ENCODE peak calls at places on chromosomes 4 and X, in six cellular contexts. H, M, O, L, N and S are unnamed samples.

GRCh38 chrX:18449271-18449670 is 23.9 kb downstream of the CDKL5 start:
- DNase-seq in O (no peak), M (no peak), H (peak), L (no peak), N (no peak), S (no peak)

GRCh38 chr4:157582141-157582540 is 361.6 kb downstream of the GRIA2 start:
- DNase-seq in N (no peak), O (no peak), L (no peak), H (no peak), M (no peak), S (no peak)

GRCh38 chrX:107324493-107325310 is 118.3 kb downstream of the DNAAF6 start:
- DNase-seq in L (no peak), O (no peak), N (peak), H (peak), M (peak), S (peak)

GRCh38 chrX:11629593-11630211 is 36.0 kb downstream of the ARHGAP6 start:
- DNase-seq in L (no peak), M (peak), N (no peak), O (no peak), H (peak), S (no peak)

GRCh38 chr4:140305053-140305452 is 68.4 kb upstream of the SCOC start:
- DNase-seq in L (no peak), O (no peak), H (no peak), N (no peak), M (peak), S (no peak)

GRCh38 chrX:104564921-104565703 is 887 bp upstream of the IL1RAPL2 start:
- DNase-seq in L (no peak), O (no peak), N (no peak), M (no peak), H (no peak), S (no peak)

GRCh38 chrX:143632625-143633387 is 3.1 kb downstream of the SLITRK4 start:
- DNase-seq in N (peak), L (no peak), H (peak), M (peak), O (no peak), S (no peak)

GRCh38 chrX:16075087-16075486 is 48.3 kb upstream of the GRPR start:
- DNase-seq in H (no peak), O (no peak), M (no peak), N (no peak), L (no peak), S (no peak)

GRCh38 chrX:45422216-45422925 is 221.7 kb upstream of the DIPK2B start:
- DNase-seq in O (no peak), L (no peak), M (peak), H (no peak), N (no peak), S (no peak)

GRCh38 chrX:77447339-77448149 is at the start of gene FGF16:
- DNase-seq in N (no peak), L (no peak), O (no peak), M (no peak), H (no peak), S (no peak)

GRCh38 chr4:147674496-147674895 is 9.5 kb downstream of the PRMT9 start:
- DNase-seq in M (no peak), L (no peak), N (no peak), H (no peak), O (no peak), S (no peak)

GRCh38 chr4:41913509-41913908 is 21.7 kb upstream of the TMEM33 start:
- DNase-seq in O (no peak), L (no peak), M (peak), H (peak), N (no peak), S (no peak)

GRCh38 chr4:186781032-186781917 is 57.6 kb upstream of the FAT1 start:
- DNase-seq in M (peak), O (no peak), H (peak), N (peak), L (no peak), S (no peak)

GRCh38 chr4:6273661-6273990 is 4.0 kb downstream of the WFS1 start:
- DNase-seq in N (no peak), O (no peak), M (no peak), H (no peak), L (no peak), S (no peak)

GRCh38 chr4:24876431-24876830 is 36.4 kb downstream of the CCDC149 start:
- DNase-seq in H (no peak), M (no peak), L (no peak), N (no peak), O (no peak), S (no peak)

GRCh38 chr4:126701756-126702155 is 931.0 kb upstream of the INTU start:
- DNase-seq in O (no peak), H (no peak), N (no peak), L (no peak), M (peak), S (no peak)

GRCh38 chr4:3838437-3839380 is 72.5 kb downstream of the ADRA2C start:
- DNase-seq in M (no peak), N (no peak), O (no peak), H (no peak), L (no peak), S (no peak)

GRCh38 chr4:39467470-39467869 is 8.6 kb downstream of the LIAS start:
- DNase-seq in M (no peak), N (no peak), L (no peak), H (no peak), O (no peak), S (no peak)

GRCh38 chrX:140274761-140275525 is 229.9 kb downstream of the SOX3 start:
- DNase-seq in O (no peak), L (no peak), N (peak), H (peak), M (peak), S (no peak)

GRCh38 chrX:131734621-131735020 is 190.7 kb downstream of the OR13H1 start:
- DNase-seq in H (no peak), O (no peak), N (no peak), L (no peak), M (no peak), S (no peak)

GRCh38 chrX:29257516-29257915 is 670.3 kb downstream of the IL1RAPL1 start:
- DNase-seq in L (no peak), N (no peak), M (peak), H (no peak), O (no peak), S (no peak)

GRCh38 chr4:139223682-139224317 is 46.8 kb upstream of the ELF2 start:
- DNase-seq in M (peak), O (no peak), N (no peak), H (peak), L (peak), S (peak)